ENCODE peak calls at places on chromosomes 5 and 9, in six cellular contexts. M is caudate nucleus; Z is CD8-positive, alpha-beta T cell; A is hepatocyte; L is CD4-positive, CD25-positive, alpha-beta regulatory T cell; H is CD4-positive, alpha-beta memory T cell. C is an unnamed sample.

GRCh38 chr5:72109625-72110024 is 2.4 kb downstream of the MAP1B start:
- DNase-seq in M (no peak), Z (no peak), A (peak; percentile 18), L (no peak), H (no peak), C (no peak)

GRCh38 chr9:37311938-37312730 is 110.4 kb upstream of the GRHPR start:
- DNase-seq in M (no peak), Z (no peak), A (no peak), L (no peak), H (no peak), C (no peak)

GRCh38 chr5:74954919-74955318 is 88.7 kb upstream of the FAM169A start:
- DNase-seq in M (no peak), Z (no peak), A (no peak), L (no peak), H (no peak), C (no peak)

GRCh38 chr5:133198511-133198910 is 146.7 kb downstream of the HSPA4 start:
- DNase-seq in M (no peak), Z (no peak), A (no peak), L (no peak), H (no peak), C (no peak)

GRCh38 chr9:94908041-94908563 is 181.6 kb downstream of the AOPEP start:
- DNase-seq in M (no peak), Z (no peak), A (no peak), L (no peak), H (no peak), C (no peak)

GRCh38 chr9:83062653-83063527 is at the start of gene RASEF:
- DNase-seq in M (no peak), Z (no peak), A (peak; percentile 85), L (no peak), H (no peak), C (peak; percentile 93)

GRCh38 chr9:68782546-68782945 is 77.5 kb downstream of the PIP5K1B start:
- DNase-seq in M (no peak), Z (no peak), A (no peak), L (no peak), H (no peak), C (no peak)

GRCh38 chr5:95238560-95239325 is 46.2 kb downstream of the MCTP1 start:
- DNase-seq in M (peak; percentile 5), Z (no peak), A (no peak), L (no peak), H (no peak), C (no peak)

GRCh38 chr9:21831841-21832509 is 29.5 kb downstream of the MTAP start:
- DNase-seq in M (no peak), Z (no peak), A (peak; percentile 48), L (no peak), H (no peak), C (no peak)

GRCh38 chr9:79189511-79189924 is 382.2 kb upstream of the TLE4 start:
- DNase-seq in M (no peak), Z (no peak), A (no peak), L (no peak), H (no peak), C (no peak)

GRCh38 chr5:173830421-173830820 is 57.7 kb upstream of the CPEB4 start:
- DNase-seq in M (no peak), Z (no peak), A (no peak), L (no peak), H (no peak), C (no peak)

GRCh38 chr5:115939059-115939458 is 23.2 kb upstream of the LVRN start:
- DNase-seq in M (no peak), Z (no peak), A (no peak), L (no peak), H (no peak), C (no peak)

GRCh38 chr5:3883014-3883413 is 287.4 kb downstream of the IRX1 start:
- DNase-seq in M (no peak), Z (no peak), A (no peak), L (no peak), H (no peak), C (no peak)

GRCh38 chr5:179454354-179454753 is 96.0 kb upstream of the RUFY1 start:
- DNase-seq in M (no peak), Z (no peak), A (no peak), L (no peak), H (no peak), C (no peak)

GRCh38 chr5:179699640-179700298 is 1.0 kb downstream of the CANX start:
- DNase-seq in M (no peak), Z (no peak), A (peak; percentile 45), L (no peak), H (no peak), C (peak; percentile 19)

GRCh38 chr9:12794024-12794799 is 19.4 kb downstream of the LURAP1L start:
- DNase-seq in M (no peak), Z (no peak), A (peak; percentile 24), L (no peak), H (no peak), C (no peak)

GRCh38 chr9:81622471-81623245 is 66.7 kb downstream of the TLE1 start:
- DNase-seq in M (no peak), Z (no peak), A (no peak), L (no peak), H (no peak), C (no peak)

GRCh38 chr5:149982505-149982904 is 17.9 kb downstream of the TIGD6 start:
- DNase-seq in M (no peak), Z (no peak), A (no peak), L (no peak), H (no peak), C (no peak)

GRCh38 chr9:131276107-131276888 is at the start of gene FAM78A:
- DNase-seq in M (no peak), Z (no peak), A (peak; percentile 35), L (peak; percentile 37), H (peak; percentile 39), C (peak; percentile 85)

GRCh38 chr9:133147412-133148271 is 16.1 kb downstream of the GBGT1 start:
- DNase-seq in M (peak; percentile 61), Z (peak; percentile 82), A (peak; percentile 86), L (peak; percentile 85), H (peak; percentile 90), C (peak; percentile 90)

GRCh38 chr9:33117306-33117705 is 40.8 kb upstream of the SMU1 start:
- DNase-seq in M (no peak), Z (no peak), A (no peak), L (no peak), H (no peak), C (no peak)
- H3K27ac ChIP-seq in M (no peak overlapping the region), Z (no peak overlapping the region), A (no peak overlapping the region), L (no peak overlapping the region), H (no peak overlapping the region), C (peak overlapping the region; percentile 48)

GRCh38 chr5:135034963-135035677 is 1.1 kb upstream of the PITX1 start:
- DNase-seq in M (no peak), Z (no peak), A (no peak), L (no peak), H (no peak), C (no peak)
- H3K27ac ChIP-seq in M (no peak overlapping the region), Z (no peak overlapping the region), A (peak overlapping the region; percentile 97), L (no peak overlapping the region), H (no peak overlapping the region), C (no peak overlapping the region)

DNA sequence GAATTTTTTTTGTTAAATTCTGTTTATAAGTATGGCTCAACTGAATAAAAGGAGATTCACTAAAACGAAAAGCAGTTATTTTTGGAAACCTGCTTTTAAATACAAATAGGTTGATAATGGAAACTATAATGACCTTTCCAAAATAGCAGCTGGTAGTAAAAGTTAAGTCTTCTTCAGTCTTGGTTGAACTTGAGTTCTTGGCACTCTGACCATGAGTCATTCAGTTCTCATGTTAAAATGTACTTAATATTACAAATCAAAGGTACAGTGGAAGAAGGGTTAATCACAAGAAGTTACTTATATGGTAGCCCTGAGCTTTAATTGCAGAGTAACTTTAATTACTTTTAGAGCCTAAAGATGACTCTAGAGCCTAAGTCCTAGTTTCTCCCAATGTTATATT is 62.1 kb downstream of the KLF9 start:
- DNase-seq in M (no peak), Z (no peak), A (no peak), L (no peak), H (no peak), C (no peak)
- H3K27ac ChIP-seq in M (no peak overlapping the region), Z (no peak overlapping the region), A (no peak overlapping the region), L (no peak overlapping the region), H (no peak overlapping the region), C (no peak overlapping the region)

GRCh38 chr5:139050432-139050831 is 147.7 kb downstream of the SIL1 start:
- DNase-seq in M (no peak), Z (no peak), A (no peak), L (no peak), H (no peak), C (no peak)
- H3K27ac ChIP-seq in M (no peak overlapping the region), Z (no peak overlapping the region), A (no peak overlapping the region), L (no peak overlapping the region), H (no peak overlapping the region), C (no peak overlapping the region)

C was measured in upper lobe of right lung.